ENCODE peak calls at places on chromosome 16, in six cellular contexts. D is heart left ventricle, T is left lung, P is mucosa of descending colon, W is tibial artery, C is endodermal cell. O is an unnamed sample.

GRCh38 chr16:81180578-81180977 is 57.9 kb upstream of the BCO1 start:
- DNase-seq in D (no peak), T (no peak), P (no peak), W (no peak), C (no peak), O (no peak)

GRCh38 chr16:64469906-64470702 is 651.8 kb downstream of the CDH11 start:
- DNase-seq in D (no peak), T (no peak), P (no peak), W (no peak), C (no peak), O (no peak)

GRCh38 chr16:19167710-19168172 is 299 bp upstream of the SYT17 start:
- DNase-seq in D (peak; percentile 86), T (peak; percentile 75), P (peak; percentile 89), W (peak; percentile 45), C (peak; percentile 91), O (no peak)

GRCh38 chr16:11318817-11319216 is 26.4 kb upstream of the RMI2 start:
- DNase-seq in D (no peak), T (no peak), P (no peak), W (no peak), C (no peak), O (no peak)

GRCh38 chr16:48534601-48535340 is 75.2 kb downstream of the N4BP1 start:
- DNase-seq in D (no peak), T (peak; percentile 29), P (no peak), W (no peak), C (no peak), O (no peak)

GRCh38 chr16:10957771-10958486 is 13.6 kb downstream of the CLEC16A start:
- DNase-seq in D (no peak), T (no peak), P (no peak), W (no peak), C (no peak), O (no peak)

GRCh38 chr16:75860654-75861053 is 134.4 kb upstream of the CPHXL start:
- DNase-seq in D (no peak), T (no peak), P (no peak), W (no peak), C (peak; percentile 53), O (no peak)

GRCh38 chr16:21283521-21284289 is 5.6 kb upstream of the CRYM start:
- DNase-seq in D (peak; percentile 81), T (peak; percentile 51), P (peak; percentile 77), W (peak; percentile 49), C (peak; percentile 91), O (no peak)

GRCh38 chr16:51151435-51151950 is 423 bp upstream of the SALL1 start:
- DNase-seq in D (no peak), T (no peak), P (peak; percentile 55), W (no peak), C (peak; percentile 95), O (no peak)

GRCh38 chr16:726438-727290 is at the start of the genes CCDC78 and HAGHL:
- DNase-seq in D (peak; percentile 81), T (peak; percentile 73), P (peak; percentile 78), W (no peak), C (peak; percentile 92), O (no peak)

GRCh38 chr16:49936791-49937190 is 80.9 kb upstream of the ZNF423 start:
- DNase-seq in D (no peak), T (no peak), P (no peak), W (no peak), C (no peak), O (no peak)

GRCh38 chr16:27761816-27762215 is 211.9 kb downstream of the KATNIP start:
- DNase-seq in D (no peak), T (no peak), P (peak; percentile 2), W (no peak), C (no peak), O (no peak)
- H3K4me1 ChIP-seq in D (no peaks in the 10 kb centered on the region), T (peaks cover 12% of the 10 kb centered on the region), P (no peaks in the 10 kb centered on the region), W (peaks cover 6% of the 10 kb centered on the region), C (no peaks in the 10 kb centered on the region), O (no peaks in the 10 kb centered on the region)

GRCh38 chr16:68081796-68082567 is 3.2 kb upstream of the NFATC3 start:
- DNase-seq in D (no peak), T (peak; percentile 33), P (no peak), W (no peak), C (no peak), O (no peak)
- H3K4me3 ChIP-seq in D (no peak overlapping the region), T (no peak overlapping the region), P (no peak overlapping the region), W (no peak overlapping the region), C (no peak overlapping the region), O (no peak overlapping the region)

GRCh38 chr16:58515871-58516767 is 802 bp downstream of the SETD6 start:
- DNase-seq in D (peak; percentile 72), T (peak; percentile 58), P (peak; percentile 80), W (no peak), C (peak; percentile 89), O (no peak)

GRCh38 chr16:58516768-58517107 is 1.4 kb downstream of the SETD6 start:
- DNase-seq in D (no peak), T (no peak), P (no peak), W (no peak), C (no peak), O (no peak)

GRCh38 chr16:58513874-58514273 is 1.4 kb upstream of the SETD6 start:
- DNase-seq in D (no peak), T (no peak), P (no peak), W (no peak), C (no peak), O (no peak)

GRCh38 chr16:58518083-58518979 is 3.0 kb downstream of the SETD6 start:
- DNase-seq in D (no peak), T (no peak), P (no peak), W (no peak), C (no peak), O (no peak)

GRCh38 chr16:58515125-58515870 is at the start of gene SETD6:
- DNase-seq in D (peak; percentile 94), T (peak; percentile 90), P (peak; percentile 92), W (peak; percentile 91), C (peak; percentile 95), O (no peak)
- TF ChIP-seq CTCF in D (peak; percentile 11), T (peak; percentile 29), P (no peak), W (no peak), C (peak; percentile 49), O (peak; percentile 13)

GRCh38 chr16:67166035-67166882 is 1.7 kb downstream of the HSF4 start:
- DNase-seq in D (no peak), T (no peak), P (no peak), W (no peak), C (peak; percentile 51), O (no peak)
- H3K4me1 ChIP-seq in D (peaks cover 61% of the 10 kb centered on the region), T (peaks cover 69% of the 10 kb centered on the region), P (peaks cover 61% of the 10 kb centered on the region), W (peaks cover 77% of the 10 kb centered on the region), C (no peaks in the 10 kb centered on the region), O (peaks cover 79% of the 10 kb centered on the region)

GRCh38 chr16:89685916-89686315 is 573 bp upstream of the CDK10 start:
- DNase-seq in D (no peak), T (no peak), P (no peak), W (no peak), C (no peak), O (no peak)
- H3K4me3 ChIP-seq in D (peak overlapping the region; percentile 66), T (no peak overlapping the region), P (no peak overlapping the region), W (no peak overlapping the region), C (peak overlapping the region; percentile 71), O (no peak overlapping the region)